ENCODE peak calls at places on chromosomes 6 and 20, in nine cellular contexts. B is endodermal cell, J is upper lobe of right lung, Q is PC-9, U is HepG2, L is glutamatergic neuron, X is IMR-90, V is cardiac muscle cell, G is lung. A is an unnamed sample.

GRCh38 chr6:33776186-33776585 is 12.7 kb downstream of the LEMD2 start:
- DNase-seq in B (no peak), J (no peak), Q (no peak), U (no peak), L (no peak), X (no peak), V (no peak), G (no peak), A (no peak)

GRCh38 chr6:25022140-25022553 is 86.4 kb upstream of the RIPOR2 start:
- DNase-seq in B (no peak), J (no peak), Q (no peak), U (no peak), L (no peak), X (peak; percentile 77), V (no peak), G (no peak), A (peak; percentile 40)

GRCh38 chr6:116764557-116764960 is 960 bp downstream of the FAM162B start:
- DNase-seq in B (peak; percentile 82), J (no peak), Q (no peak), U (no peak), L (peak; percentile 32), X (peak; percentile 9), V (peak; percentile 15), G (no peak), A (no peak)

GRCh38 chr20:40682104-40683045 is 6.7 kb downstream of the MAFB start:
- DNase-seq in B (peak; percentile 57), J (peak; percentile 73), Q (no peak), U (peak; percentile 78), L (no peak), X (no peak), V (no peak), G (no peak), A (no peak)

GRCh38 chr6:31541059-31541657 is 645 bp downstream of the DDX39B start:
- DNase-seq in B (peak; percentile 82), J (no peak), Q (peak; percentile 43), U (peak; percentile 63), L (peak; percentile 28), X (peak; percentile 50), V (peak; percentile 42), G (peak; percentile 69), A (peak; percentile 89)

GRCh38 chr6:30743099-30744053 is 889 bp upstream of the FLOT1 start:
- DNase-seq in B (no peak), J (peak; percentile 73), Q (no peak), U (no peak), L (peak; percentile 35), X (peak; percentile 33), V (no peak), G (no peak), A (peak; percentile 35)

GRCh38 chr6:42292002-42292735 is 74.5 kb upstream of the MRPS10 start:
- DNase-seq in B (no peak), J (no peak), Q (peak; percentile 62), U (no peak), L (no peak), X (peak; percentile 80), V (no peak), G (no peak), A (no peak)

GRCh38 chr6:5995705-5996686 is 10.7 kb downstream of the NRN1 start:
- DNase-seq in B (peak; percentile 96), J (peak; percentile 85), Q (no peak), U (peak; percentile 39), L (peak; percentile 90), X (peak; percentile 19), V (peak; percentile 75), G (peak; percentile 59), A (peak; percentile 51)

GRCh38 chr6:113595921-113596376 is 261.2 kb upstream of the MARCKS start:
- DNase-seq in B (no peak), J (no peak), Q (no peak), U (no peak), L (no peak), X (peak; percentile 50), V (no peak), G (no peak), A (no peak)

GRCh38 chr6:140653985-140654384 is 1279.5 kb upstream of the CITED2 start:
- DNase-seq in B (no peak), J (no peak), Q (no peak), U (no peak), L (no peak), X (no peak), V (no peak), G (no peak), A (no peak)

GRCh38 chr6:81487489-81487888 is 265.0 kb downstream of the TENT5A start:
- DNase-seq in B (peak; percentile 43), J (no peak), Q (no peak), U (no peak), L (peak; percentile 17), X (peak; percentile 62), V (no peak), G (no peak), A (no peak)

GRCh38 chr20:10094566-10095173 is 59.9 kb downstream of the ANKEF1 start:
- DNase-seq in B (no peak), J (no peak), Q (no peak), U (no peak), L (no peak), X (no peak), V (no peak), G (no peak), A (no peak)

GRCh38 chr6:163494279-163494727 is 79.8 kb downstream of the QKI start:
- DNase-seq in B (no peak), J (no peak), Q (no peak), U (no peak), L (no peak), X (no peak), V (no peak), G (no peak), A (no peak)

GRCh38 chr6:133099573-133099972 is 141.6 kb upstream of the EYA4 start:
- DNase-seq in B (no peak), J (no peak), Q (no peak), U (peak; percentile 93), L (no peak), X (peak; percentile 98), V (no peak), G (no peak), A (no peak)

GRCh38 chr20:43658068-43658722 is 8.7 kb upstream of the MYBL2 start:
- DNase-seq in B (peak; percentile 64), J (no peak), Q (peak; percentile 23), U (peak; percentile 79), L (no peak), X (peak; percentile 18), V (no peak), G (no peak), A (no peak)
- TF ChIP-seq CTCF in B (peak; percentile 55), J (no peak), Q (peak; percentile 20), U (no peak), L (no peak), X (no peak), V (no peak), G (no peak), A (no peak)

DNA sequence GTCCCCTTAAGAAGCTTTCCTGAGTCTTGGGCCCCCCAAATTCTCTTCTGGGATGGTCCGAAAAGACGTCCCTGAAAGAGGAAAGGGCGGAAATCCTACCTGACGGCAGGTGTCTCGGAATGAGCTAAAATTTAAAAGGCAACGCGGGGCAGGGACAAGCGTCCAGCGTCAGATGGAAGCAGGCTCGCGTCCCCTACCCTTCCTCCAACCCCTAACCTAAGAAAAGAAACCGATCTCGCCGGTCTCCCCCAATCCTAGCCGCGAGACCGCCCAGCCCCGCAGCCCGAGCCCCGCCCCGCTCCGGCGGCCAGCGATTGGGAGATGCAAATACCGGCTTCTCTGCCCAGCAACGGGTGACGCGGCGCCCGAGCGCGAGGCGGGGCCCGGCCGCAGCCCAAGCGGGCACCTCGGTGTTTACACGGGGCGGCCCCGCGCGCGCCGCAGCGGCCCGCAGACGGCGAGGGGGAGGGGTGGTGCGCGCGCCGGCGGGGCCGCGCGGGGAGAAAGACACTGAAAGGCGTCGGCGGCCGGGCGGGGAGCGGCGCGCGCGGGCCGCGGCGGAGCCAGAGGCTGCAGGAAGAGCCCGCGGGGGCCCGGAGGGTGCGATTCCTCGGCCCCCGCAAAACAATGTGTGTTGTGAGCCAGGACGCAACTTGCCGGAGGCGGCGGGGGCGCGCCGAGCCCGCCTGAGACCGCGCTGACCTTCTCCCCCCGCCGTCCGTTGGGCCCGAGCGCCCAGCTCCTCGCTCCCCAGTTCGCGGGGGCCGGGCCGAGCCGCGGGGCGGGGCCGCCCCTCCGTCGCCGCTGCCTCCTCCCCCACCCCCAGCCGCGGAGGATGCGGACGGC is at the start of gene SOX12:
- DNase-seq in B (peak; percentile 99), J (peak; percentile 99), Q (peak; percentile 99), U (peak; percentile 96), L (peak; percentile 100), X (peak; percentile 87), V (peak; percentile 97), G (peak; percentile 98), A (peak; percentile 99)
- TF ChIP-seq CTCF in B (no peak), J (no peak), Q (no peak), U (no peak), L (no peak), X (no peak), V (no peak), G (no peak), A (no peak)

DNA sequence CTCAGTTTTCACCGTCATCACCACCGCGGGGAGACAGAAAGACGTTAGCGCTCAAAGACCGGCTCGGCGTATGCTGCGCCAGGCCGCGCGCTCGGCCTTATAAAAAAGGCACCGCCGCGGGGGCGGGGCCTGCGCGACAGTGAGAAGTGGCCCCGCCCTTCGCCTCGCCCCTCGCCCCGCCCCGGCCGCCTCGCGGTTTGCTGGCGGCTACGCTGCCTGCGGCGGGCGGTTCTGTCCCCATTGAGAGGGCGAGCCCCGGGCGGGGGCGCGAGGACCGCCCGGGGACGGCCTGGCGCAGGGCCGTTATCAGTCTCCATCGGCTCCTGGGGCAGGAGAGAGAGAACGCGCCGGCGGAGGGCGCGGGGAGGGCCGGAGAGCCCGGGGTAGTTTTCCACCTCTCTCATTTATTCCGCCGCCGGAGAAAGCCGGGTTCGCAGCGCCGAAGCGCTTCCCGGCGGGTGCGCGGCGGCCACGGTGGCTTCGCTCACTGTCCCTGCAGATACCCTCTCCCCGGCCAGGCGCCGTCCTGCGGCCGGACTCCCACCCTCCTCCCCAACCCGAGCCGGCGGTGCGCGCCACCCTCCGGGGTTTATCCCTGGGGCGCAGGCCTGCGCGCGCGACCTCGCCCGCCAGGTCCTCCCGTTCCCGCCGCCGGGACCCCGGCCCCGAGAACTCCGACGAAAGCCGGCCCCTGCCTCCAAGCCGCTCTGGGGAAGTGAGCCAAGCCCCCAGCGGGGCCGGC is 122.5 kb upstream of the SLC2A12 start:
- DNase-seq in B (peak; percentile 96), J (peak; percentile 98), Q (peak; percentile 93), U (peak; percentile 87), L (peak; percentile 95), X (peak; percentile 86), V (peak; percentile 96), G (peak; percentile 93), A (peak; percentile 94)
- TF ChIP-seq CTCF in B (no peak), J (no peak), Q (no peak), U (peak; percentile 48), L (peak; percentile 14), X (no peak), V (no peak), G (no peak), A (no peak)

DNA sequence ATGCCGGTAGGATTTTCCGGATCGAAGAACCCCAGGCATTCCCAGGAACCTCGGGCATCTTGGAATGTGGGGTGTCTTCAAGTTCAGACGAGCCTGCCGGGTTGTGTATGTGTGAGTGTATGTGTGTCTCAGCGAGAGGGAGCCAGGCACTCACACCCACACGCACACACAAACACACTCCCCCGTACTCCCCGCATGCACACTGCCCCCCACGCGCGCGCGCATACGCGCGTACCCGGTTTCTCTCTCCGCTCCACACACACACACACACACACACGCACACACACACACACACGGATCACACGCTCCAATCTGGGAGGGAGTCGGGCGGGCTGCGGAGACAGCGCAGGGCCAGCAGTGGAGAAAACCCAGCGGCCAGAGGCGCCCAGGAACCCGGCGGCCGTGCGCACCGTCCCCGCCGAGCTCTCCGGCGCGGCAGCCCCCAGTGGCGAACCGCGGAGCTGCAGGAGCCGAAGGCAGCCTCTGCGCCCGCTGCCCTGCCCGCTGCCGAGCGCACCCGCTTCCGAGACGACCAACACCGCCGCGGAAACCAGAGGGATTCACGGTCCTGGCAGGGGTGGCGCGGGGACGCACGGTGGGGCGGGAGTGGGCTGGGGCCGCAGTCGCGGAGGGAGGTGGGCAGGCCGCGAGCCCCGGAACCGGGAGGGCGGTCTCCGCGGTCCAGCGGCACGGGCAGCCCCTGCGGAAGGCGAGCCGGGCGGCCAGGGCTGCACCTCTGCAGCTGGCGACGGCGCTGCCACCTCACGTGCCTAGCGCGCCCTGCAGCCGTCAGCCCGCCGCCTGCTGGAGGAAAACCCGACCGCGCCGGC is at the start of gene LRFN2:
- DNase-seq in B (peak; percentile 95), J (peak; percentile 89), Q (peak; percentile 27), U (peak; percentile 31), L (peak; percentile 94), X (peak; percentile 53), V (peak; percentile 90), G (peak; percentile 70), A (peak; percentile 58)
- TF ChIP-seq CTCF in B (peak; percentile 82), J (peak; percentile 59), Q (no peak), U (peak; percentile 75), L (peak; percentile 91), X (peak; percentile 61), V (peak; percentile 61), G (peak; percentile 15), A (peak; percentile 34)

A was measured in NB4.